ENCODE peak calls at places on chromosome 11, in eight cellular contexts. One of them, this sample, is unnamed.

GRCh38 chr11:31237819-31238771 is 131.4 kb downstream of the DCDC1 start:
- DNase-seq in fibroblast of lung: peak
- DNase-seq in ascending aorta: no peak
- DNase-seq in hepatocyte: peak
- DNase-seq in mammary epithelial cell: peak
- DNase-seq in stomach: no peak
- DNase-seq in K562: no peak
- DNase-seq in body of pancreas: no peak
- DNase-seq in this sample: no peak

GRCh38 chr11:12122083-12122482 is 11.7 kb downstream of the MICAL2 start:
- DNase-seq in fibroblast of lung: no peak
- DNase-seq in ascending aorta: no peak
- DNase-seq in hepatocyte: no peak
- DNase-seq in mammary epithelial cell: no peak
- DNase-seq in stomach: no peak
- DNase-seq in K562: peak
- DNase-seq in body of pancreas: peak
- DNase-seq in this sample: no peak

GRCh38 chr11:2208691-2209369 is 37.2 kb upstream of the TH start:
- DNase-seq in fibroblast of lung: no peak
- DNase-seq in ascending aorta: peak
- DNase-seq in hepatocyte: no peak
- DNase-seq in mammary epithelial cell: peak
- DNase-seq in stomach: peak
- DNase-seq in K562: no peak
- DNase-seq in body of pancreas: peak
- DNase-seq in this sample: peak

GRCh38 chr11:45209904-45210699 is 63.7 kb downstream of the PRDM11 start:
- DNase-seq in fibroblast of lung: peak
- DNase-seq in ascending aorta: peak
- DNase-seq in hepatocyte: peak
- DNase-seq in mammary epithelial cell: no peak
- DNase-seq in stomach: peak
- DNase-seq in K562: no peak
- DNase-seq in body of pancreas: peak
- DNase-seq in this sample: peak

GRCh38 chr11:75449271-75449670 is 16.3 kb upstream of the KLHL35 start:
- DNase-seq in fibroblast of lung: no peak
- DNase-seq in ascending aorta: no peak
- DNase-seq in hepatocyte: no peak
- DNase-seq in mammary epithelial cell: no peak
- DNase-seq in stomach: no peak
- DNase-seq in K562: no peak
- DNase-seq in body of pancreas: no peak
- DNase-seq in this sample: no peak

GRCh38 chr11:35432464-35432863 is 13.1 kb upstream of the SLC1A2 start:
- DNase-seq in fibroblast of lung: no peak
- DNase-seq in ascending aorta: no peak
- DNase-seq in hepatocyte: no peak
- DNase-seq in mammary epithelial cell: no peak
- DNase-seq in stomach: no peak
- DNase-seq in K562: no peak
- DNase-seq in body of pancreas: no peak
- DNase-seq in this sample: no peak

GRCh38 chr11:76793391-76793811 is 10.2 kb downstream of the TSKU start:
- DNase-seq in fibroblast of lung: no peak
- DNase-seq in ascending aorta: no peak
- DNase-seq in hepatocyte: peak
- DNase-seq in mammary epithelial cell: no peak
- DNase-seq in stomach: peak
- DNase-seq in K562: no peak
- DNase-seq in body of pancreas: peak
- DNase-seq in this sample: peak

GRCh38 chr11:73072935-73073481 is 69.1 kb downstream of the FCHSD2 start:
- DNase-seq in fibroblast of lung: peak
- DNase-seq in ascending aorta: no peak
- DNase-seq in hepatocyte: peak
- DNase-seq in mammary epithelial cell: peak
- DNase-seq in stomach: no peak
- DNase-seq in K562: no peak
- DNase-seq in body of pancreas: no peak
- DNase-seq in this sample: no peak

GRCh38 chr11:35105319-35106063 is 33.5 kb upstream of the CD44 start:
- DNase-seq in fibroblast of lung: no peak
- DNase-seq in ascending aorta: peak
- DNase-seq in hepatocyte: no peak
- DNase-seq in mammary epithelial cell: no peak
- DNase-seq in stomach: no peak
- DNase-seq in K562: no peak
- DNase-seq in body of pancreas: no peak
- DNase-seq in this sample: no peak

GRCh38 chr11:115616941-115617340 is 112.7 kb upstream of the CADM1 start:
- DNase-seq in fibroblast of lung: peak
- DNase-seq in ascending aorta: no peak
- DNase-seq in hepatocyte: no peak
- DNase-seq in mammary epithelial cell: no peak
- DNase-seq in stomach: no peak
- DNase-seq in K562: no peak
- DNase-seq in body of pancreas: peak
- DNase-seq in this sample: no peak

GRCh38 chr11:69702769-69703510 is 882 bp downstream of the FGF19 start:
- DNase-seq in fibroblast of lung: no peak
- DNase-seq in ascending aorta: no peak
- DNase-seq in hepatocyte: no peak
- DNase-seq in mammary epithelial cell: no peak
- DNase-seq in stomach: no peak
- DNase-seq in K562: no peak
- DNase-seq in body of pancreas: no peak
- DNase-seq in this sample: no peak

GRCh38 chr11:69699213-69699612 is 4.6 kb downstream of the FGF19 start:
- DNase-seq in fibroblast of lung: no peak
- DNase-seq in ascending aorta: no peak
- DNase-seq in hepatocyte: no peak
- DNase-seq in mammary epithelial cell: no peak
- DNase-seq in stomach: no peak
- DNase-seq in K562: no peak
- DNase-seq in body of pancreas: no peak
- DNase-seq in this sample: no peak

GRCh38 chr11:69702239-69702668 is 1.6 kb downstream of the FGF19 start:
- DNase-seq in fibroblast of lung: no peak
- DNase-seq in ascending aorta: no peak
- DNase-seq in hepatocyte: peak
- DNase-seq in mammary epithelial cell: no peak
- DNase-seq in stomach: no peak
- DNase-seq in K562: no peak
- DNase-seq in body of pancreas: no peak
- DNase-seq in this sample: no peak

GRCh38 chr11:69698362-69698761 is 5.5 kb downstream of the FGF19 start:
- DNase-seq in fibroblast of lung: no peak
- DNase-seq in ascending aorta: no peak
- DNase-seq in hepatocyte: no peak
- DNase-seq in mammary epithelial cell: no peak
- DNase-seq in stomach: no peak
- DNase-seq in K562: no peak
- DNase-seq in body of pancreas: no peak
- DNase-seq in this sample: no peak

GRCh38 chr11:69700278-69701140 is 3.3 kb downstream of the FGF19 start:
- DNase-seq in fibroblast of lung: peak
- DNase-seq in ascending aorta: no peak
- DNase-seq in hepatocyte: peak
- DNase-seq in mammary epithelial cell: no peak
- DNase-seq in stomach: peak
- DNase-seq in K562: peak
- DNase-seq in body of pancreas: peak
- DNase-seq in this sample: no peak
- TF ChIP-seq CTCF in fibroblast of lung: no peak
- TF ChIP-seq CTCF in ascending aorta: no peak
- TF ChIP-seq CTCF in hepatocyte: no peak
- TF ChIP-seq CTCF in mammary epithelial cell: no peak
- TF ChIP-seq CTCF in stomach: no peak
- TF ChIP-seq CTCF in K562: no peak
- TF ChIP-seq CTCF in body of pancreas: no peak
- TF ChIP-seq CTCF in this sample: no peak

GRCh38 chr11:43924112-43924855 is 18.2 kb upstream of the C11orf96 start:
- DNase-seq in fibroblast of lung: no peak
- DNase-seq in ascending aorta: peak
- DNase-seq in hepatocyte: no peak
- DNase-seq in mammary epithelial cell: no peak
- DNase-seq in stomach: no peak
- DNase-seq in K562: no peak
- DNase-seq in body of pancreas: no peak
- DNase-seq in this sample: no peak

GRCh38 chr11:43923327-43924111 is 18.9 kb upstream of the C11orf96 start:
- DNase-seq in fibroblast of lung: peak
- DNase-seq in ascending aorta: peak
- DNase-seq in hepatocyte: peak
- DNase-seq in mammary epithelial cell: no peak
- DNase-seq in stomach: no peak
- DNase-seq in K562: no peak
- DNase-seq in body of pancreas: peak
- DNase-seq in this sample: no peak

GRCh38 chr11:43921561-43922294 is 20.7 kb upstream of the C11orf96 start:
- DNase-seq in fibroblast of lung: no peak
- DNase-seq in ascending aorta: peak
- DNase-seq in hepatocyte: no peak
- DNase-seq in mammary epithelial cell: no peak
- DNase-seq in stomach: no peak
- DNase-seq in K562: no peak
- DNase-seq in body of pancreas: no peak
- DNase-seq in this sample: no peak

GRCh38 chr11:43922295-43922648 is 20.2 kb upstream of the C11orf96 start:
- DNase-seq in fibroblast of lung: no peak
- DNase-seq in ascending aorta: peak
- DNase-seq in hepatocyte: no peak
- DNase-seq in mammary epithelial cell: no peak
- DNase-seq in stomach: no peak
- DNase-seq in K562: no peak
- DNase-seq in body of pancreas: no peak
- DNase-seq in this sample: no peak

DNA sequence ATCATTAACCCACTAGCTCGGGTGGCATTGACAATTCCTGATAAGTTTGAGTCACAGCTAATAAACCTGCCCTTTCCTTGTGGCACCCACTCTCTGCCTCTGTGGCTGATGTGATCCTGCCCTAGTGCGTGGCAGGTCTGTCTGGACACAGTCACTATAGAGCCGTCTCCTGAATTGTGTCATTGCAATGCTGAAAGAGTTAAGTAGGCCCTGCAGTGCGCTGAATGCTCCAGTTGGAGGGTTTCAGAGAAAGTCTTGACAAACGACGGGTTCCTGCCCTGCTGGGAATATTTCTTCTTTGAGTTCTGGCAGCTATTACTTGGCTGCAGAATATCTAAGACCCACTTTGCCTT is 19.5 kb upstream of the C11orf96 start:
- DNase-seq in fibroblast of lung: no peak
- DNase-seq in ascending aorta: peak
- DNase-seq in hepatocyte: no peak
- DNase-seq in mammary epithelial cell: no peak
- DNase-seq in stomach: no peak
- DNase-seq in K562: no peak
- DNase-seq in body of pancreas: no peak
- DNase-seq in this sample: no peak
- H3K27ac ChIP-seq in fibroblast of lung: peak
- H3K27ac ChIP-seq in ascending aorta: peak
- H3K27ac ChIP-seq in hepatocyte: peak
- H3K27ac ChIP-seq in mammary epithelial cell: no peak
- H3K27ac ChIP-seq in stomach: peak
- H3K27ac ChIP-seq in K562: no peak
- H3K27ac ChIP-seq in body of pancreas: peak
- H3K27ac ChIP-seq in this sample: peak

GRCh38 chr11:134993691-134994243 is 581.7 kb upstream of the B3GAT1 start:
- DNase-seq in fibroblast of lung: no peak
- DNase-seq in ascending aorta: no peak
- DNase-seq in hepatocyte: no peak
- DNase-seq in mammary epithelial cell: no peak
- DNase-seq in stomach: no peak
- DNase-seq in K562: no peak
- DNase-seq in body of pancreas: no peak
- DNase-seq in this sample: no peak
- H3K4me3 ChIP-seq in fibroblast of lung: no peak
- H3K4me3 ChIP-seq in ascending aorta: no peak
- H3K4me3 ChIP-seq in hepatocyte: no peak
- H3K4me3 ChIP-seq in mammary epithelial cell: no peak
- H3K4me3 ChIP-seq in stomach: no peak
- H3K4me3 ChIP-seq in K562: no peak
- H3K4me3 ChIP-seq in body of pancreas: no peak
- H3K4me3 ChIP-seq in this sample: no peak

GRCh38 chr11:14892036-14892556 is at the start of gene CYP2R1:
- DNase-seq in fibroblast of lung: peak
- DNase-seq in ascending aorta: peak
- DNase-seq in hepatocyte: peak
- DNase-seq in mammary epithelial cell: peak
- DNase-seq in stomach: peak
- DNase-seq in K562: peak
- DNase-seq in body of pancreas: peak
- DNase-seq in this sample: peak
- TF ChIP-seq CTCF in fibroblast of lung: no peak
- TF ChIP-seq CTCF in ascending aorta: no peak
- TF ChIP-seq CTCF in hepatocyte: no peak
- TF ChIP-seq CTCF in mammary epithelial cell: no peak
- TF ChIP-seq CTCF in stomach: no peak
- TF ChIP-seq CTCF in K562: peak
- TF ChIP-seq CTCF in body of pancreas: no peak
- TF ChIP-seq CTCF in this sample: no peak

DNA sequence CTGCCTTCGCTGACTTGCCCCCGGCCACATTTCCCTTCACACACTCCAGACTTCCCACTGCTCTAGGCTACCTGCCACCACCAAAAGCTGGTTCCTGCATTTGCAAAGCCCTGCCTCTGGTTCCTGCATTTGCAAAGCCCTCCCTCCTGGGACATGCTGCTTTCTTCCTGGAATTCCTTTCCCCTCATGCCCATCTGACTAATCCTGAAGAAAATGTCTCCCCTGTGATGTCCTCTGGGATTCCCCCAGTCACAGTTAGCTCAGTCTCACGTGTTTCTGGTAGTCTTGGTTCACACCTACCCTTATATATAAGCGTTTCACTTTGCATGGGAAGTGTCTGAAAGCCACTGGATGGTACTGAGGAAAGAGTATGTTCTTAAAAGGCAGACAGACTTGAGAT is 206.9 kb downstream of the DBX1 start:
- DNase-seq in fibroblast of lung: peak
- DNase-seq in ascending aorta: no peak
- DNase-seq in hepatocyte: peak
- DNase-seq in mammary epithelial cell: peak
- DNase-seq in stomach: no peak
- DNase-seq in K562: no peak
- DNase-seq in body of pancreas: no peak
- DNase-seq in this sample: no peak
- H3K27ac ChIP-seq in fibroblast of lung: peak
- H3K27ac ChIP-seq in ascending aorta: peak
- H3K27ac ChIP-seq in hepatocyte: peak
- H3K27ac ChIP-seq in mammary epithelial cell: no peak
- H3K27ac ChIP-seq in stomach: no peak
- H3K27ac ChIP-seq in K562: no peak
- H3K27ac ChIP-seq in body of pancreas: peak
- H3K27ac ChIP-seq in this sample: no peak

DNA sequence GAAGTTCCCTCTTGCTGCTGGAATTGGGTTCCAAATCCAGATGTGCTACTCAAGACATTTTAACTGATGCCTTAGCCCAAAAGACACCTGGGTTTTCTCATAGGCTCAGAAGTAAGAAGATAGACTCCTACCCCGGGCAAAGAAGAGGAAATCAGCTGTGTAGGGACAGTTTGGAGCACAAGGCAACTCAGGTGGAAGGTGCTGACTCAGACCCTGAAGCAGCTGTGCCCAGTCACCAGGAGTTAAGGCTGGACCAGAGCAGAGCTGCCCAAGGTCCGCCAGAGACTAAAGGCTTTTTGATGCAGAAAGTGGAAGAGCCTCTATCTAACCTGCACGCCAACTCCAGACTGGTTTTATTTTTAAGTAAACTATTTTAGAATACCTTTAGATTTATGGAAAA is 20.6 kb upstream of the RAB1B start:
- DNase-seq in fibroblast of lung: no peak
- DNase-seq in ascending aorta: no peak
- DNase-seq in hepatocyte: no peak
- DNase-seq in mammary epithelial cell: no peak
- DNase-seq in stomach: no peak
- DNase-seq in K562: no peak
- DNase-seq in body of pancreas: no peak
- DNase-seq in this sample: no peak
- H3K4me3 ChIP-seq in fibroblast of lung: no peak
- H3K4me3 ChIP-seq in ascending aorta: no peak
- H3K4me3 ChIP-seq in hepatocyte: no peak
- H3K4me3 ChIP-seq in mammary epithelial cell: no peak
- H3K4me3 ChIP-seq in stomach: no peak
- H3K4me3 ChIP-seq in K562: no peak
- H3K4me3 ChIP-seq in body of pancreas: no peak
- H3K4me3 ChIP-seq in this sample: no peak